ENCODE peak calls at places on chromosomes 13 and 19, in ten cellular contexts. P is endothelial cell, Z is AG10803, T is tibial nerve, F is heart left ventricle, L is HFF-Myc, S is mucosa of descending colon, X is AG09319, J is uterus, H is cardiac fibroblast. I is an unnamed sample.
A peak's percentile ranks its signal among the peaks of the same experiment; 100 is the strongest.

GRCh38 chr19:11092181-11092538 is 2.9 kb downstream of the LDLR start:
- DNase-seq in P (no peak), Z (peak; percentile 74), T (no peak), F (no peak), L (no peak), S (peak; percentile 30), X (no peak), J (no peak), H (peak; percentile 82), I (no peak)

GRCh38 chr19:33621811-33622504 is at the start of gene CHST8:
- DNase-seq in P (peak; percentile 69), Z (peak; percentile 20), T (no peak), F (peak; percentile 51), L (no peak), S (peak; percentile 52), X (no peak), J (peak; percentile 17), H (peak; percentile 12), I (no peak)

GRCh38 chr13:113390874-113391497 is 27.1 kb upstream of the GRTP1 start:
- DNase-seq in P (no peak), Z (no peak), T (no peak), F (no peak), L (no peak), S (no peak), X (no peak), J (no peak), H (no peak), I (no peak)

GRCh38 chr19:13932911-13933393 is 5.3 kb downstream of the PODNL1 start:
- DNase-seq in P (no peak), Z (no peak), T (no peak), F (no peak), L (no peak), S (no peak), X (no peak), J (no peak), H (no peak), I (no peak)

GRCh38 chr19:35257113-35257461 is 8.3 kb downstream of the LSR start:
- DNase-seq in P (no peak), Z (no peak), T (no peak), F (no peak), L (no peak), S (no peak), X (no peak), J (no peak), H (no peak), I (no peak)

GRCh38 chr19:40659566-40659965 is 30.9 kb downstream of the NUMBL start:
- DNase-seq in P (no peak), Z (no peak), T (no peak), F (no peak), L (no peak), S (no peak), X (no peak), J (no peak), H (no peak), I (no peak)

GRCh38 chr19:38617764-38618589 is at the start of gene MAP4K1:
- DNase-seq in P (no peak), Z (no peak), T (no peak), F (peak; percentile 38), L (no peak), S (peak; percentile 61), X (no peak), J (peak; percentile 28), H (no peak), I (no peak)

GRCh38 chr13:41561179-41561578 is 103.8 kb downstream of the RGCC start:
- DNase-seq in P (no peak), Z (peak; percentile 69), T (no peak), F (no peak), L (no peak), S (no peak), X (no peak), J (no peak), H (peak; percentile 48), I (no peak)

GRCh38 chr19:28627669-28628068 is 585.3 kb downstream of the UQCRFS1 start:
- DNase-seq in P (no peak), Z (no peak), T (no peak), F (no peak), L (no peak), S (no peak), X (no peak), J (no peak), H (no peak), I (no peak)

GRCh38 chr19:45800009-45800553 is 7.4 kb upstream of the DMWD start:
- DNase-seq in P (no peak), Z (peak; percentile 40), T (no peak), F (no peak), L (no peak), S (no peak), X (no peak), J (no peak), H (peak; percentile 48), I (no peak)

GRCh38 chr19:11273288-11273687 is 11.0 kb upstream of the DOCK6 start:
- DNase-seq in P (no peak), Z (no peak), T (no peak), F (no peak), L (no peak), S (no peak), X (no peak), J (no peak), H (no peak), I (no peak)

GRCh38 chr13:31310781-31311180 is 111.0 kb downstream of the B3GLCT start:
- DNase-seq in P (no peak), Z (no peak), T (no peak), F (peak; percentile 75), L (no peak), S (no peak), X (no peak), J (no peak), H (no peak), I (no peak)

GRCh38 chr13:30739646-30740642 is 4.6 kb downstream of the ALOX5AP start:
- DNase-seq in P (no peak), Z (peak; percentile 55), T (no peak), F (no peak), L (peak; percentile 15), S (no peak), X (no peak), J (no peak), H (peak; percentile 83), I (peak; percentile 3)

GRCh38 chr13:95360052-95360451 is 58.8 kb upstream of the ABCC4 start:
- DNase-seq in P (no peak), Z (no peak), T (no peak), F (no peak), L (no peak), S (no peak), X (no peak), J (no peak), H (no peak), I (no peak)

GRCh38 chr13:36840718-36841250 is 21.8 kb downstream of the RFXAP start:
- DNase-seq in P (no peak), Z (no peak), T (no peak), F (no peak), L (no peak), S (no peak), X (no peak), J (no peak), H (no peak), I (no peak)

DNA sequence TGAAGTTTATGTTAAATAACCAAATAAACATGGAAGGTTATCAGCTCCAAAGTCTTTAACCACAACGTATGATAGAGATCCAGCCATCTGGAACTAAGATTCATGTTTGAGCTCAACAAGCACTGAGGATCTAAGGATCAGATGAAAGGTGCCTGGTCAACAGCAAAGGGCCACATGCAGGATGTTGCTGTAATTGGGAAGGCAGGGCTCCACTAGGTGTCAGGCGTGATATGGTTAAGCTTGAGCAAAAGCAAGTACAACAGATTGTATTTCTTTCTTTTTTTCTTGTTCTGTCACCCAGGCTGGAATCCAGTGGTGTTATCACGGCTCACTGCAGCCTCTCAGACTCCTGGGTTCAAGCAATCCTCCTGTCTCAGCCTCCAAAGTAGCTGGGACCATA is 12.0 kb downstream of the EBPL start:
- DNase-seq in P (no peak), Z (no peak), T (no peak), F (no peak), L (no peak), S (peak; percentile 29), X (no peak), J (no peak), H (no peak), I (peak; percentile 10)
- TF ChIP-seq CTCF in P (no peak), Z (peak; percentile 26), T (no peak), F (no peak), L (peak; percentile 2), S (no peak), X (peak; percentile 17), J (no peak), H (peak; percentile 8), I (no peak)

DNA sequence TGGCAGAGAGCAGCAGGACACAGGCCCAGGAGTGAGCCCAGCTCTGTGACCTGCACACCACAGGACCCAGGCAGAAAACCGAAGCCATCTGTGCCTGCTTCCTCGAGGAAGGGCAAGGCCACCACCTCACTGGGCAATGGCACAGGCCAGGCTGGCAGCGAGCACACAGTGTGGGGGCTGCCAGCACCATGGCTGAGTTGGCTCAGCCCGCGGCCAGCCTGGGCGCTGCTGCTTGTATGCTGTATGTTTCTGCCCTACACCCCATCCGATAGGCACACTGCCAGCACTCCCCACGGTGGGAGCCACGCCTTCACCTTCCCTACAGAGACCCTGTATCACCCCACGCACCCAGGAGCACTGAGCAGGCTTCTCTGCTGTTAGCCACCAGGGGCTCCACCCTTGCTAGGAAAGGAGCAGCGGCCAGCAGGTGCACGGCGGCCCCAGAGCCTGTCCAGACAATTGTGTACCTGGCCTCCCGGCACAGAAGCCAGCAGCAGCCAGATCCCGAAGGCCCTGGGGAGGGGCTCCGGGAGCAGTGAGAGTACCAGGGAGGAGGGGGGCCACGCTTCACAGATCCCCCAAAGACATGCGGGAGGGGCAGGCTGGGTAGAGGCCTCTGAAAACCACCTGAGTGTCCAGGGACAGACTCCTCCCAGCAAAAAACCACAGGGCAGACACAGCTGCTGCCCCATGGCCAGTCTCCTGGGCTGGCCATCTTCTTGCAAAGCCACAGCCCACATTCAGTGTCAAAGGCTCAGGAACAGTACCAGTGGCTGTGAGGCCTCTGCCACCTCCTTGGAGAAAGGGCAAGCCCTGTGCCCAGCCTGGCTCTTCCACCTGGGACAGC is 56.1 kb downstream of the MLLT1 start:
- DNase-seq in P (no peak), Z (no peak), T (no peak), F (no peak), L (no peak), S (no peak), X (no peak), J (no peak), H (no peak), I (no peak)
- TF ChIP-seq CTCF in P (no peak), Z (no peak), T (no peak), F (no peak), L (no peak), S (no peak), X (no peak), J (no peak), H (no peak), I (no peak)

DNA sequence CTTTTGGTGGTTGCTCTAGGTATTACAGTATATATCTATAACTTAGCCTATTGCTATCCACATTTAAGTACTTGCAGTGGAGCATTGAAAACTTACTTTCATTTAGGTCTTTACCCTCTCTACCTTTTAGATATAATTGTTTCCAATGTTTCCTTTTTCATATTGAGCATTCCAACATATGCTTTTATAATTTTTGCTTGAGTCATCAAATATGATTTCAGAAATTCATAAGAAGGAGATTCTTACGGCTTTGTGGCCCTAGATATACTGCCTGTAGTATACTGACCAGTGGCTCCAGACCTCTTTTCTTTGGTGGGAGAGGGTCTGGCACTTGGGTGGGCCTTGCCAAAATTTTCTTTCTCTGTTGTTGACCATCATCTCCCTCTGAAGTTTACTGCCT is 32.8 kb upstream of the ZNF850 start:
- DNase-seq in P (no peak), Z (no peak), T (no peak), F (no peak), L (no peak), S (no peak), X (no peak), J (no peak), H (no peak), I (no peak)
- TF ChIP-seq CTCF in P (no peak), Z (no peak), T (no peak), F (no peak), L (no peak), S (no peak), X (no peak), J (no peak), H (no peak), I (no peak)

GRCh38 chr13:35818577-35819165 is 312.5 kb downstream of the DCLK1 start:
- DNase-seq in P (no peak), Z (peak; percentile 79), T (no peak), F (no peak), L (no peak), S (peak; percentile 5), X (peak; percentile 37), J (no peak), H (peak; percentile 72), I (no peak)
- TF ChIP-seq CTCF in P (peak; percentile 79), Z (peak; percentile 73), T (peak; percentile 78), F (peak; percentile 74), L (peak; percentile 55), S (no peak), X (peak; percentile 59), J (peak; percentile 67), H (peak; percentile 62), I (no peak)

I was measured in Calu3.